ENCODE peak calls at places on chromosomes 5 and 9, in seven cellular contexts. One of them, this sample, is unnamed.

GRCh38 chr9:84782228-84782866 is 112.8 kb downstream of the NTRK2 start:
- DNase-seq in neural crest cell: no peak
- DNase-seq in GM23338: no peak
- DNase-seq in cardiac fibroblast: peak
- DNase-seq in K562: no peak
- DNase-seq in GM12865: no peak
- DNase-seq in osteoblast: no peak
- DNase-seq in this sample: no peak

GRCh38 chr5:80254767-80255424 is 952 bp downstream of the SERINC5 start:
- DNase-seq in GM23338: no peak
- DNase-seq in GM12865: peak
- DNase-seq in K562: no peak
- DNase-seq in neural crest cell: no peak
- DNase-seq in osteoblast: peak
- DNase-seq in cardiac fibroblast: peak
- DNase-seq in this sample: peak

GRCh38 chr9:81685763-81686613 is 3.4 kb downstream of the TLE1 start:
- DNase-seq in cardiac fibroblast: peak
- DNase-seq in GM12865: peak
- DNase-seq in GM23338: no peak
- DNase-seq in K562: no peak
- DNase-seq in osteoblast: peak
- DNase-seq in neural crest cell: no peak
- DNase-seq in this sample: no peak

GRCh38 chr9:130874783-130875182 is 21.8 kb downstream of the QRFP start:
- DNase-seq in cardiac fibroblast: no peak
- DNase-seq in osteoblast: peak
- DNase-seq in neural crest cell: no peak
- DNase-seq in GM23338: no peak
- DNase-seq in GM12865: no peak
- DNase-seq in K562: peak
- DNase-seq in this sample: no peak

GRCh38 chr5:23419115-23419514 is 88.3 kb upstream of the PRDM9 start:
- DNase-seq in K562: no peak
- DNase-seq in cardiac fibroblast: no peak
- DNase-seq in neural crest cell: no peak
- DNase-seq in GM23338: peak
- DNase-seq in osteoblast: peak
- DNase-seq in GM12865: no peak
- DNase-seq in this sample: no peak

GRCh38 chr9:122367065-122367464 is 3.8 kb upstream of the PTGS1 start:
- DNase-seq in neural crest cell: no peak
- DNase-seq in GM23338: no peak
- DNase-seq in K562: no peak
- DNase-seq in GM12865: no peak
- DNase-seq in cardiac fibroblast: no peak
- DNase-seq in osteoblast: no peak
- DNase-seq in this sample: no peak

GRCh38 chr9:111586378-111586777 is 13.1 kb downstream of the PTGR1 start:
- DNase-seq in GM12865: no peak
- DNase-seq in cardiac fibroblast: no peak
- DNase-seq in osteoblast: no peak
- DNase-seq in neural crest cell: no peak
- DNase-seq in K562: no peak
- DNase-seq in GM23338: no peak
- DNase-seq in this sample: no peak

GRCh38 chr9:123568691-123569342 is 212.8 kb downstream of the CRB2 start:
- DNase-seq in cardiac fibroblast: peak
- DNase-seq in GM12865: no peak
- DNase-seq in GM23338: no peak
- DNase-seq in K562: no peak
- DNase-seq in osteoblast: no peak
- DNase-seq in neural crest cell: no peak
- DNase-seq in this sample: no peak

GRCh38 chr5:95664204-95664786 is 17.7 kb downstream of the RFESD start:
- DNase-seq in GM23338: peak
- DNase-seq in cardiac fibroblast: peak
- DNase-seq in K562: peak
- DNase-seq in osteoblast: no peak
- DNase-seq in neural crest cell: peak
- DNase-seq in GM12865: peak
- DNase-seq in this sample: peak

GRCh38 chr5:1724822-1725602 is 74.6 kb downstream of the MRPL36 start:
- DNase-seq in cardiac fibroblast: peak
- DNase-seq in GM23338: peak
- DNase-seq in neural crest cell: no peak
- DNase-seq in GM12865: no peak
- DNase-seq in osteoblast: peak
- DNase-seq in K562: peak
- DNase-seq in this sample: peak

GRCh38 chr5:65873181-65873580 is 53.2 kb upstream of the ERBIN start:
- DNase-seq in osteoblast: no peak
- DNase-seq in neural crest cell: no peak
- DNase-seq in cardiac fibroblast: peak
- DNase-seq in GM23338: no peak
- DNase-seq in GM12865: no peak
- DNase-seq in K562: no peak
- DNase-seq in this sample: no peak

GRCh38 chr9:23826120-23826629 is at the start of gene ELAVL2:
- DNase-seq in GM12865: no peak
- DNase-seq in K562: no peak
- DNase-seq in cardiac fibroblast: peak
- DNase-seq in neural crest cell: peak
- DNase-seq in GM23338: peak
- DNase-seq in osteoblast: peak
- DNase-seq in this sample: peak

GRCh38 chr5:68432682-68433081 is 217.1 kb downstream of the PIK3R1 start:
- DNase-seq in neural crest cell: no peak
- DNase-seq in osteoblast: no peak
- DNase-seq in GM23338: no peak
- DNase-seq in K562: no peak
- DNase-seq in cardiac fibroblast: no peak
- DNase-seq in GM12865: peak
- DNase-seq in this sample: peak

GRCh38 chr5:141882594-141883183 is 4.5 kb upstream of the PCDH1 start:
- DNase-seq in GM12865: no peak
- DNase-seq in osteoblast: no peak
- DNase-seq in GM23338: peak
- DNase-seq in cardiac fibroblast: no peak
- DNase-seq in K562: no peak
- DNase-seq in neural crest cell: peak
- DNase-seq in this sample: no peak

GRCh38 chr9:137499858-137500661 is 40.9 kb upstream of the NSMF start:
- DNase-seq in K562: peak
- DNase-seq in GM12865: no peak
- DNase-seq in osteoblast: no peak
- DNase-seq in cardiac fibroblast: no peak
- DNase-seq in neural crest cell: no peak
- DNase-seq in GM23338: no peak
- DNase-seq in this sample: no peak

GRCh38 chr9:120946259-120946658 is 19.7 kb upstream of the TRAF1 start:
- DNase-seq in GM23338: no peak
- DNase-seq in neural crest cell: no peak
- DNase-seq in cardiac fibroblast: peak
- DNase-seq in osteoblast: no peak
- DNase-seq in GM12865: no peak
- DNase-seq in K562: no peak
- DNase-seq in this sample: no peak

GRCh38 chr5:138583984-138584637 is 8.9 kb upstream of the HSPA9 start:
- DNase-seq in GM23338: no peak
- DNase-seq in K562: no peak
- DNase-seq in neural crest cell: no peak
- DNase-seq in osteoblast: no peak
- DNase-seq in GM12865: no peak
- DNase-seq in cardiac fibroblast: no peak
- DNase-seq in this sample: no peak

GRCh38 chr5:968953-969352 is 39.6 kb upstream of the NKD2 start:
- DNase-seq in GM12865: no peak
- DNase-seq in K562: no peak
- DNase-seq in neural crest cell: no peak
- DNase-seq in osteoblast: no peak
- DNase-seq in GM23338: no peak
- DNase-seq in cardiac fibroblast: no peak
- DNase-seq in this sample: no peak

GRCh38 chr5:133421394-133421793 is 190.9 kb downstream of the FSTL4 start:
- DNase-seq in K562: peak
- DNase-seq in cardiac fibroblast: peak
- DNase-seq in GM12865: peak
- DNase-seq in neural crest cell: peak
- DNase-seq in GM23338: peak
- DNase-seq in osteoblast: no peak
- DNase-seq in this sample: peak

GRCh38 chr9:91411096-91411771 is 12.4 kb downstream of the NFIL3 start:
- DNase-seq in cardiac fibroblast: peak
- DNase-seq in osteoblast: no peak
- DNase-seq in neural crest cell: no peak
- DNase-seq in GM23338: no peak
- DNase-seq in GM12865: no peak
- DNase-seq in K562: no peak
- DNase-seq in this sample: no peak

GRCh38 chr5:138603521-138603920 is 28.3 kb upstream of the HSPA9 start:
- DNase-seq in GM23338: no peak
- DNase-seq in cardiac fibroblast: peak
- DNase-seq in GM12865: peak
- DNase-seq in neural crest cell: no peak
- DNase-seq in osteoblast: no peak
- DNase-seq in K562: no peak
- DNase-seq in this sample: peak

GRCh38 chr5:159410480-159410879 is 80.2 kb upstream of the IL12B start:
- DNase-seq in neural crest cell: no peak
- DNase-seq in cardiac fibroblast: peak
- DNase-seq in GM23338: no peak
- DNase-seq in GM12865: no peak
- DNase-seq in osteoblast: no peak
- DNase-seq in K562: no peak
- DNase-seq in this sample: no peak

GRCh38 chr5:131279209-131279608 is 15.4 kb downstream of the CDC42SE2 start:
- DNase-seq in K562: no peak
- DNase-seq in GM23338: no peak
- DNase-seq in GM12865: peak
- DNase-seq in cardiac fibroblast: no peak
- DNase-seq in osteoblast: no peak
- DNase-seq in neural crest cell: no peak
- DNase-seq in this sample: no peak
- TF ChIP-seq CTCF in K562: no peak
- TF ChIP-seq CTCF in GM23338: no peak
- TF ChIP-seq CTCF in GM12865: no peak
- TF ChIP-seq CTCF in cardiac fibroblast: no peak
- TF ChIP-seq CTCF in osteoblast: no peak
- TF ChIP-seq CTCF in neural crest cell: no peak
- TF ChIP-seq CTCF in this sample: no peak

GRCh38 chr5:78492650-78493049 is 132.2 kb downstream of the SCAMP1 start:
- DNase-seq in GM23338: no peak
- DNase-seq in cardiac fibroblast: no peak
- DNase-seq in neural crest cell: no peak
- DNase-seq in GM12865: no peak
- DNase-seq in osteoblast: no peak
- DNase-seq in K562: no peak
- DNase-seq in this sample: no peak

GRCh38 chr5:78490709-78491485 is 130.5 kb downstream of the SCAMP1 start:
- DNase-seq in cardiac fibroblast: peak
- DNase-seq in osteoblast: no peak
- DNase-seq in neural crest cell: no peak
- DNase-seq in K562: no peak
- DNase-seq in GM12865: no peak
- DNase-seq in GM23338: no peak
- DNase-seq in this sample: no peak

GRCh38 chr5:78496373-78496772 is 136.0 kb downstream of the SCAMP1 start:
- DNase-seq in osteoblast: peak
- DNase-seq in neural crest cell: no peak
- DNase-seq in GM23338: peak
- DNase-seq in K562: no peak
- DNase-seq in GM12865: no peak
- DNase-seq in cardiac fibroblast: peak
- DNase-seq in this sample: no peak

GRCh38 chr5:78495800-78496199 is 135.4 kb downstream of the SCAMP1 start:
- DNase-seq in K562: no peak
- DNase-seq in osteoblast: no peak
- DNase-seq in cardiac fibroblast: peak
- DNase-seq in GM12865: no peak
- DNase-seq in neural crest cell: no peak
- DNase-seq in GM23338: peak
- DNase-seq in this sample: no peak

GRCh38 chr5:78492216-78492615 is 131.8 kb downstream of the SCAMP1 start:
- DNase-seq in cardiac fibroblast: no peak
- DNase-seq in GM23338: no peak
- DNase-seq in K562: no peak
- DNase-seq in GM12865: no peak
- DNase-seq in osteoblast: no peak
- DNase-seq in neural crest cell: no peak
- DNase-seq in this sample: no peak
- TF ChIP-seq CTCF in cardiac fibroblast: no peak
- TF ChIP-seq CTCF in GM23338: no peak
- TF ChIP-seq CTCF in K562: no peak
- TF ChIP-seq CTCF in GM12865: no peak
- TF ChIP-seq CTCF in osteoblast: no peak
- TF ChIP-seq CTCF in neural crest cell: no peak
- TF ChIP-seq CTCF in this sample: no peak

GRCh38 chr9:136117291-136118060 is 1.2 kb downstream of the TMEM250 start:
- DNase-seq in K562: no peak
- DNase-seq in GM12865: peak
- DNase-seq in neural crest cell: no peak
- DNase-seq in osteoblast: peak
- DNase-seq in cardiac fibroblast: peak
- DNase-seq in GM23338: peak
- DNase-seq in this sample: peak

GRCh38 chr9:136120119-136120393 is 1.4 kb upstream of the TMEM250 start:
- DNase-seq in K562: no peak
- DNase-seq in neural crest cell: no peak
- DNase-seq in GM23338: no peak
- DNase-seq in cardiac fibroblast: no peak
- DNase-seq in GM12865: no peak
- DNase-seq in osteoblast: no peak
- DNase-seq in this sample: no peak

GRCh38 chr9:136118061-136118366 is 661 bp downstream of the TMEM250 start:
- DNase-seq in K562: peak
- DNase-seq in GM23338: peak
- DNase-seq in neural crest cell: no peak
- DNase-seq in cardiac fibroblast: peak
- DNase-seq in GM12865: no peak
- DNase-seq in osteoblast: no peak
- DNase-seq in this sample: no peak

GRCh38 chr9:136119259-136120118 is 814 bp upstream of the TMEM250 start:
- DNase-seq in osteoblast: peak
- DNase-seq in cardiac fibroblast: peak
- DNase-seq in neural crest cell: no peak
- DNase-seq in K562: peak
- DNase-seq in GM23338: peak
- DNase-seq in GM12865: peak
- DNase-seq in this sample: peak

GRCh38 chr9:136118367-136119258 is at the start of gene TMEM250:
- DNase-seq in GM23338: peak
- DNase-seq in K562: peak
- DNase-seq in cardiac fibroblast: peak
- DNase-seq in neural crest cell: peak
- DNase-seq in osteoblast: peak
- DNase-seq in GM12865: peak
- DNase-seq in this sample: peak
- TF ChIP-seq CTCF in GM23338: no peak
- TF ChIP-seq CTCF in K562: peak
- TF ChIP-seq CTCF in cardiac fibroblast: no peak
- TF ChIP-seq CTCF in neural crest cell: peak
- TF ChIP-seq CTCF in osteoblast: no peak
- TF ChIP-seq CTCF in GM12865: no peak
- TF ChIP-seq CTCF in this sample: peak

GRCh38 chr5:130773813-130774212 is 391.2 kb downstream of the HINT1 start:
- DNase-seq in K562: no peak
- DNase-seq in cardiac fibroblast: peak
- DNase-seq in osteoblast: no peak
- DNase-seq in GM23338: no peak
- DNase-seq in GM12865: no peak
- DNase-seq in neural crest cell: no peak
- DNase-seq in this sample: no peak
- TF ChIP-seq CTCF in K562: no peak
- TF ChIP-seq CTCF in cardiac fibroblast: no peak
- TF ChIP-seq CTCF in osteoblast: no peak
- TF ChIP-seq CTCF in GM23338: no peak
- TF ChIP-seq CTCF in GM12865: no peak
- TF ChIP-seq CTCF in neural crest cell: no peak
- TF ChIP-seq CTCF in this sample: no peak

This sample was measured in activated CD8-positive, alpha-beta T cell treated with anti-CD3 and anti-CD28 coated beads for 36 hours.